ENCODE peak calls at places on chromosome 5, in four cellular contexts. I is iPS DF 19.7; B is AG10803; J is activated CD4-positive, alpha-beta T cell treated with anti-CD3 and anti-CD28 coated beads for 48 hours. E is an unnamed sample.

GRCh38 chr5:176608937-176609723 is 826 bp downstream of the GPRIN1 start:
- DNase-seq in I (no peak), B (no peak), J (peak), E (no peak)

GRCh38 chr5:110159202-110159601 is 469.5 kb downstream of the MAN2A1 start:
- DNase-seq in I (no peak), B (peak), J (no peak), E (peak)

GRCh38 chr5:88691945-88692868 is 190.8 kb downstream of the MEF2C start:
- DNase-seq in I (no peak), B (no peak), J (no peak), E (peak)

GRCh38 chr5:158236511-158237335 is 377.8 kb upstream of the CLINT1 start:
- DNase-seq in I (no peak), B (no peak), J (no peak), E (no peak)

GRCh38 chr5:33343661-33344327 is 97.0 kb upstream of the TARS1 start:
- DNase-seq in I (no peak), B (peak), J (no peak), E (peak)

GRCh38 chr5:98201006-98201620 is 572.4 kb upstream of the RGMB start:
- DNase-seq in I (no peak), B (peak), J (no peak), E (no peak)

GRCh38 chr5:133734916-133735315 is 122.6 kb upstream of the FSTL4 start:
- DNase-seq in I (no peak), B (no peak), J (no peak), E (no peak)

GRCh38 chr5:31121224-31121623 is 72.3 kb upstream of the CDH6 start:
- DNase-seq in I (no peak), B (no peak), J (no peak), E (no peak)

GRCh38 chr5:148791334-148791667 is 35.1 kb upstream of the ADRB2 start:
- DNase-seq in I (no peak), B (peak), J (peak), E (no peak)

GRCh38 chr5:154138701-154139100 is 51.8 kb upstream of the GALNT10 start:
- DNase-seq in I (no peak), B (peak), J (no peak), E (no peak)

GRCh38 chr5:157072508-157072907 is 13.6 kb upstream of the HAVCR1 start:
- DNase-seq in I (no peak), B (no peak), J (peak), E (no peak)

GRCh38 chr5:123387313-123387712 is 35.9 kb downstream of the CEP120 start:
- DNase-seq in I (no peak), B (no peak), J (no peak), E (no peak)

GRCh38 chr5:135356522-135357318 is 42.3 kb downstream of the MACROH2A1 start:
- DNase-seq in I (no peak), B (peak), J (no peak), E (peak)

GRCh38 chr5:96904054-96904931 is 28.0 kb downstream of the ERAP2 start:
- DNase-seq in I (no peak), B (no peak), J (no peak), E (no peak)

GRCh38 chr5:154199671-154200220 is 9.2 kb downstream of the GALNT10 start:
- DNase-seq in I (no peak), B (no peak), J (no peak), E (no peak)

GRCh38 chr5:98069876-98070512 is 703.5 kb upstream of the RGMB start:
- DNase-seq in I (no peak), B (peak), J (no peak), E (peak)